ENCODE peak calls at places on chromosomes 3 and 15, in four cellular contexts. Y, K, X and D are unnamed samples.

GRCh38 chr3:64539451-64540196 is 148.2 kb downstream of the ADAMTS9 start:
- DNase-seq in Y (peak; percentile 87), K (peak; percentile 77), X (no peak), D (peak; percentile 76)

GRCh38 chr3:32882603-32883025 is 64.8 kb downstream of the TRIM71 start:
- DNase-seq in Y (no peak), K (no peak), X (no peak), D (no peak)

GRCh38 chr3:38536686-38537085 is 40.5 kb downstream of the EXOG start:
- DNase-seq in Y (no peak), K (no peak), X (no peak), D (no peak)

GRCh38 chr3:99640214-99640851 is 1.9 kb downstream of the COL8A1 start:
- DNase-seq in Y (peak; percentile 69), K (peak; percentile 76), X (no peak), D (peak; percentile 66)

GRCh38 chr15:67882487-67883227 is 42.8 kb upstream of the RNU6-1 start:
- DNase-seq in Y (peak; percentile 8), K (no peak), X (no peak), D (no peak)

GRCh38 chr15:69140306-69140705 is 20.1 kb upstream of the GLCE start:
- DNase-seq in Y (no peak), K (no peak), X (no peak), D (no peak)

GRCh38 chr15:39502048-39502447 is 78.8 kb upstream of the THBS1 start:
- DNase-seq in Y (no peak), K (no peak), X (no peak), D (no peak)

GRCh38 chr3:8712045-8712870 is 21.3 kb upstream of the CAV3 start:
- DNase-seq in Y (peak; percentile 34), K (peak; percentile 62), X (peak; percentile 57), D (peak; percentile 45)

GRCh38 chr3:9248232-9249191 is 934 bp downstream of the SRGAP3 start:
- DNase-seq in Y (no peak), K (no peak), X (peak; percentile 69), D (no peak)

GRCh38 chr15:43974852-43975251 is 148.1 kb downstream of the WDR76 start:
- DNase-seq in Y (no peak), K (peak; percentile 39), X (no peak), D (peak; percentile 31)

GRCh38 chr3:134804508-134805480 is 9.7 kb downstream of the EPHB1 start:
- DNase-seq in Y (no peak), K (no peak), X (no peak), D (no peak)

GRCh38 chr3:181369637-181370036 is 342.1 kb upstream of the SOX2 start:
- DNase-seq in Y (no peak), K (no peak), X (no peak), D (no peak)

GRCh38 chr15:87707076-87707475 is 549.5 kb downstream of the NTRK3 start:
- DNase-seq in Y (no peak), K (no peak), X (no peak), D (no peak)

GRCh38 chr3:1830851-1831250 is 267.8 kb upstream of the CNTN4 start:
- DNase-seq in Y (no peak), K (no peak), X (no peak), D (no peak)

GRCh38 chr3:134795776-134796312 is 784 bp downstream of the EPHB1 start:
- DNase-seq in Y (peak; percentile 8), K (peak; percentile 48), X (no peak), D (peak; percentile 33)

GRCh38 chr3:195763248-195763830 is 42.6 kb downstream of the MUC20 start:
- DNase-seq in Y (no peak), K (no peak), X (no peak), D (no peak)

GRCh38 chr3:157526036-157526435 is 22.8 kb upstream of the VEPH1 start:
- DNase-seq in Y (peak; percentile 53), K (no peak), X (peak; percentile 3), D (no peak)

GRCh38 chr15:45429974-45430792 is 51.8 kb upstream of the GATM start:
- DNase-seq in Y (peak; percentile 46), K (peak; percentile 28), X (peak; percentile 70), D (no peak)

GRCh38 chr3:126706631-126707030 is 2.6 kb downstream of the CHCHD6 start:
- DNase-seq in Y (no peak), K (no peak), X (no peak), D (no peak)

GRCh38 chr3:87634426-87634825 is 358.0 kb upstream of the POU1F1 start:
- DNase-seq in Y (no peak), K (no peak), X (no peak), D (no peak)

DNA sequence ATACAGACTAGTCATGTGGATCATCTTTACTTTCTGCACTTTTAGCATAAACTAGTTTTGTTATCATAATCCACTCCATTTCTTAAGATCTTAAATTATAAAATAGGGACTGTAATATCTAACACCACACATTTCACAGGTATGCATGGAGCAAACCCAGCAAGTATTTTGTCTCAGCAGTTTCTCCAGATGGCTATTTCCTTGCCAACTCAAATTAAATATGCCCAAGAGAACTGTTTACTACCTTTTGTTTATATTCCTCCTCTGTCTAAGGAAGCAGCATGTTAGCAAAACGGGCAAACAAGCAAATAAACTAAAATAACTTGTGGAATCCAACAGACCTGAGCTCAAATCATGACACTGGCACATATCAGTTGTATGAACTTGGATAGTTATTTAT is 379.8 kb downstream of the LSAMP start:
- DNase-seq in Y (no peak), K (no peak), X (no peak), D (no peak)
- H2AFZ ChIP-seq in Y (no peak overlapping the region), K (no peak overlapping the region), X (no peak overlapping the region), D (no peak overlapping the region)

DNA sequence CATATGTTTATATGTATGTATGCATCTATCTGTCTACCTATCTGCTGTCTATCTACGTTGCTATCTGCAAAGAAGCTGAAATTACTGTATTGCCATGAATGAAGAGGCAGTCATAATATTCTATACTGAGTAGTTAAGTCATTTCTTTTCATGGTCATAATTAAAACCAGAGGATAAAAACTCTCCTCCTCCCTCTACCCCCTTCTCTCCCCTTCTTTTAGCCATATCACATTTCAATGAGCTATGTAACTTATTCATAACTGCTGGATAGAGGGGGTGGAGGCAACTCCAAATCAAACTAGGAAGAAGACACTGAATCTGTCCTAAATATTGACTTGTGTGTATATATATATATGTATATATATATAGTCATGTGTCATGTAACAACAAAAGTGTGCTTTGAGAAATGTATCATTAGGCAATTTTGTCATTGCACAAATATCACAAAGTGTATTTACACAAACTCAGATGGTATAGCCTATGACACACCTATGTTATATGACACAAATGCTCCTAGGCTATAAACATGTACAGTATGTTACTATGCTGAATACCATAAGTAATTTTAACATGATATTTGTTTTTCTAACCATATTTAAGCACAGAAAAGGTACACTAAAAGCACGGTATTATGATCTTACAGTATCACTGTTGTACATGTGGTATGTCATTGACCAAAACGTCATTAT is 229.7 kb upstream of the KCNMB2 start:
- DNase-seq in Y (no peak), K (no peak), X (no peak), D (no peak)
- H3K4me1 ChIP-seq in Y (no peaks in the 10 kb centered on the region), K (no peaks in the 10 kb centered on the region), X (peaks cover 14% of the 10 kb centered on the region), D (no peaks in the 10 kb centered on the region)

GRCh38 chr15:25685216-25685569 is 177.9 kb downstream of the ATP10A start:
- DNase-seq in Y (no peak), K (no peak), X (no peak), D (no peak)
- TF ChIP-seq CTCF in Y (no peak), K (no peak), X (no peak), D (no peak)

GRCh38 chr3:108822167-108822897 is at the start of gene TRAT1:
- DNase-seq in Y (no peak), K (no peak), X (no peak), D (no peak)
- H2AFZ ChIP-seq in Y (no peak within 1 kb of the TSS), K (no peak within 1 kb of the TSS), X (no peak within 1 kb of the TSS), D (no peak within 1 kb of the TSS)

GRCh38 chr3:194364652-194365434 is 4.7 kb downstream of the LRRC15 start:
- DNase-seq in Y (peak; percentile 94), K (peak; percentile 87), X (no peak), D (peak; percentile 86)
- H3K4me1 ChIP-seq in Y (peaks cover 30% of the 10 kb centered on the region), K (peaks cover 23% of the 10 kb centered on the region), X (peaks cover 11% of the 10 kb centered on the region), D (peaks cover 33% of the 10 kb centered on the region)

DNA sequence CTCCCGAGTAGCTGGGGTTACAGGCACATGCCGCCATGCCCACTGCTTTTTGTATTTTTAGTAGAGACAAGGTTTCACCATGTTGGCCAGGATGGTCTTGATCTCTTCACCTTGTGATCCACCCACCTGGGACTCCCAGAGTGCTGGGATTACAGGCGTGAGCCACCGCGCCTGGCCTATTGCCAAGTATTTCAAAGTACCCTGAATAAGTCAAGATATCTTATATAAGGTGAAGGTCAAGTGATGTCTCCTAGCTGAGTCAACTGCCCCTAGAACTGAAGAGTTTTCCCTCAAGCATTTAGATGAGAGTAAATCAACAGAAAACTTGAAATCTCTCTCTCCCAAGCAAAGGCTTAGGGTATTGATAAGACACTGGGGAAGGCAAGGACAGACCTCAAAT is 63.9 kb downstream of the RPL22L1 start:
- DNase-seq in Y (no peak), K (no peak), X (no peak), D (no peak)
- TF ChIP-seq CTCF in Y (no peak), K (no peak), X (no peak), D (no peak)

GRCh38 chr3:143529018-143529478 is 319.2 kb downstream of the SLC9A9 start:
- DNase-seq in Y (no peak), K (no peak), X (no peak), D (no peak)
- H2AFZ ChIP-seq in Y (no peak overlapping the region), K (no peak overlapping the region), X (no peak overlapping the region), D (no peak overlapping the region)